ENCODE peak calls at places on chromosomes 7 and 10, in four cellular contexts. One of them, this sample, is unnamed.
A peak's percentile ranks its signal among the peaks of the same experiment; 100 is the strongest.

GRCh38 chr10:129525408-129525807 is 58.4 kb downstream of the MGMT start:
- DNase-seq in H1: no peak
- DNase-seq in K562: no peak
- DNase-seq in HepG2: no peak
- DNase-seq in this sample: no peak

GRCh38 chr10:44911951-44912350 is 814 bp downstream of the TMEM72 start:
- DNase-seq in H1: no peak
- DNase-seq in HepG2: no peak
- DNase-seq in K562: no peak
- DNase-seq in this sample: no peak

GRCh38 chr10:69504576-69505250 is 53.4 kb downstream of the TSPAN15 start:
- DNase-seq in HepG2: no peak
- DNase-seq in K562: no peak
- DNase-seq in H1: no peak
- DNase-seq in this sample: no peak

GRCh38 chr10:3323865-3324498 is 151.4 kb upstream of the PITRM1 start:
- DNase-seq in H1: no peak
- DNase-seq in HepG2: no peak
- DNase-seq in K562: no peak
- DNase-seq in this sample: no peak

GRCh38 chr7:55534262-55534915 is 37.9 kb downstream of the VOPP1 start:
- DNase-seq in H1: no peak
- DNase-seq in HepG2: peak; percentile 30
- DNase-seq in K562: no peak
- DNase-seq in this sample: no peak

GRCh38 chr10:120392671-120393079 is 64.4 kb upstream of the PLPP4 start:
- DNase-seq in H1: no peak
- DNase-seq in HepG2: no peak
- DNase-seq in K562: no peak
- DNase-seq in this sample: no peak

GRCh38 chr7:7702826-7703225 is 15.6 kb downstream of the RPA3 start:
- DNase-seq in HepG2: peak; percentile 8
- DNase-seq in K562: no peak
- DNase-seq in H1: no peak
- DNase-seq in this sample: no peak

GRCh38 chr10:61480226-61480625 is 27.0 kb upstream of the TMEM26 start:
- DNase-seq in H1: no peak
- DNase-seq in HepG2: no peak
- DNase-seq in K562: no peak
- DNase-seq in this sample: no peak

GRCh38 chr7:151757274-151757673 is 119.6 kb downstream of the PRKAG2 start:
- DNase-seq in K562: no peak
- DNase-seq in H1: no peak
- DNase-seq in HepG2: no peak
- DNase-seq in this sample: no peak

GRCh38 chr10:131814567-131815290 is 86.1 kb upstream of the PPP2R2D start:
- DNase-seq in HepG2: peak; percentile 24
- DNase-seq in H1: peak; percentile 45
- DNase-seq in K562: no peak
- DNase-seq in this sample: no peak

DNA sequence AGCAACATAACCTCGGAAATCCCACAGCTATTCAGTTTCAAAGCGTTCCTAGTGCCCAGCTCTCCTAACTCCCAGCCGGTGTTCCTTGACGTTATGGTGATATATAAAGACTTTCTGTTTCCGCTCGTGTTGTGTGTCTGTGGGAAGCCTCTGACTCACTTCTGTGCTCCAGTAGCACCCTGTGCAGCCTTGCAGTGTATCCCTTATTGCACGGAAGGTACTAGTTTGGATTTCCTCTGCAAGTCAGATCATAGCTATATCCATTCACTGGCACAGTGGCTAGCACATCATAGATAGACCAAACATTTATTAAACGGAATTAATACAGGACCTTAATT is 584 bp downstream of the ASAH2B start:
- DNase-seq in K562: peak; percentile 3
- DNase-seq in HepG2: peak; percentile 15
- DNase-seq in H1: no peak
- DNase-seq in this sample: peak; percentile 5
- TF ChIP-seq PHF8 in K562: no peak
- TF ChIP-seq PHF8 in HepG2: no peak
- TF ChIP-seq PHF8 in H1: no peak
- TF ChIP-seq PHF8 in this sample: no peak

DNA sequence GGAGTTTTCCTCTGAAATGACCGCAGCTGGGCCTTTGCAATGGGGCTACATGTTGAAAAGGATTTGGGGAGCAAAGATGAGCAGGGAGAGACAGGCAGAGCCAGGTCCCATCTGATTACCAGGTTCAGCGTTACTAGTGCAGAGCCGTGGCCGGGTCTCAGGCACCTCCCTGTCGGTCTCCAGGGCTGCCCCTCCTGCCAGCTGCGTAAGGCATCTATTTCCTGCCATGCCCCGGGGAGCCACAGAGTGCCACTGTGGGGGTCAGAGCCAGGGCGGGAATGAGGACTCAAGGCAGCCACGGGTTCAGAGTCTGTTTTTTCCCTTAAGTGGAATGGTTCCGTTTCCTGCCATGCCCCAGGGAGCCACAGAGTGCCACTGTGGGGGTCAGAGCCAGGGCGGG is 382.6 kb upstream of the SHH start:
- DNase-seq in H1: no peak
- DNase-seq in HepG2: no peak
- DNase-seq in K562: no peak
- DNase-seq in this sample: no peak
- TF ChIP-seq PHF8 in H1: no peak
- TF ChIP-seq PHF8 in HepG2: no peak
- TF ChIP-seq PHF8 in K562: no peak
- TF ChIP-seq PHF8 in this sample: no peak

GRCh38 chr10:114470956-114471905 is 66.9 kb upstream of the AFAP1L2 start:
- DNase-seq in HepG2: peak; percentile 65
- DNase-seq in K562: peak; percentile 60
- DNase-seq in H1: peak; percentile 58
- DNase-seq in this sample: peak; percentile 58

GRCh38 chr10:114471906-114472873 is 67.9 kb upstream of the AFAP1L2 start:
- DNase-seq in H1: peak; percentile 53
- DNase-seq in HepG2: peak; percentile 24
- DNase-seq in K562: no peak
- DNase-seq in this sample: no peak

GRCh38 chr10:114473776-114474175 is 69.5 kb upstream of the AFAP1L2 start:
- DNase-seq in K562: no peak
- DNase-seq in H1: no peak
- DNase-seq in HepG2: peak; percentile 67
- DNase-seq in this sample: no peak

GRCh38 chr10:114474989-114475388 is 70.7 kb upstream of the AFAP1L2 start:
- DNase-seq in K562: no peak
- DNase-seq in HepG2: no peak
- DNase-seq in H1: no peak
- DNase-seq in this sample: no peak

GRCh38 chr10:114472874-114473248 is 68.6 kb upstream of the AFAP1L2 start:
- DNase-seq in K562: no peak
- DNase-seq in H1: no peak
- DNase-seq in HepG2: no peak
- DNase-seq in this sample: no peak
- TF ChIP-seq PHF8 in K562: no peak
- TF ChIP-seq PHF8 in H1: no peak
- TF ChIP-seq PHF8 in HepG2: no peak
- TF ChIP-seq PHF8 in this sample: no peak

GRCh38 chr7:6171532-6172330 is 100.7 kb downstream of the CYTH3 start:
- DNase-seq in HepG2: no peak
- DNase-seq in K562: no peak
- DNase-seq in H1: peak; percentile 83
- DNase-seq in this sample: no peak
- TF ChIP-seq PHF8 in HepG2: no peak
- TF ChIP-seq PHF8 in K562: no peak
- TF ChIP-seq PHF8 in H1: no peak
- TF ChIP-seq PHF8 in this sample: no peak

DNA sequence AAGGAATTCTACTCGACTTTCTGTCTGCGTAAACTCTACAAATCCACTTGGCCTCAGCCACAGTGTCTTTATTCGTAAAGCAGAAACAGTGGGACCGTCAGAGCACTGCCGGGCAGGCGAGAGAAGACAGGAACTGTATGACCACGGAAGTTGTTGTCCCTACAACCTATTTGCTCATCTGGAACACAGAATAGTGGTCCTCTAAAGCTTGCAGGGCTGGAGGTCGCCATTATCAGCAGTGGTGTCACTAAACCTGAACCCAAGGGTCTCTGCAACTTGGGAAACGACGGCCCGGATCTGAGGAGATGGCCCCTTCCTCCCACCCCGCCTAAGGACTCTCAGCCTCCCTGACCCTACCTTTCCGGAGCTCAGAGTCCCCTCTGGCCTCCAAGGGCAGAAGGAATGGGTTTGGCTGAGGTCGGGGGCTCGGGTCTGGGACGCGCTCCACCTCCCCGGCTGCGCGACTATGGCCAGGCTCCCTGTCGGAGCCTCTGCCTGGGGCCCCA is 442 bp downstream of the STYXL1 start:
- DNase-seq in K562: no peak
- DNase-seq in HepG2: no peak
- DNase-seq in H1: no peak
- DNase-seq in this sample: no peak
- TF ChIP-seq PHF8 in K562: no peak
- TF ChIP-seq PHF8 in HepG2: no peak
- TF ChIP-seq PHF8 in H1: no peak
- TF ChIP-seq PHF8 in this sample: no peak

DNA sequence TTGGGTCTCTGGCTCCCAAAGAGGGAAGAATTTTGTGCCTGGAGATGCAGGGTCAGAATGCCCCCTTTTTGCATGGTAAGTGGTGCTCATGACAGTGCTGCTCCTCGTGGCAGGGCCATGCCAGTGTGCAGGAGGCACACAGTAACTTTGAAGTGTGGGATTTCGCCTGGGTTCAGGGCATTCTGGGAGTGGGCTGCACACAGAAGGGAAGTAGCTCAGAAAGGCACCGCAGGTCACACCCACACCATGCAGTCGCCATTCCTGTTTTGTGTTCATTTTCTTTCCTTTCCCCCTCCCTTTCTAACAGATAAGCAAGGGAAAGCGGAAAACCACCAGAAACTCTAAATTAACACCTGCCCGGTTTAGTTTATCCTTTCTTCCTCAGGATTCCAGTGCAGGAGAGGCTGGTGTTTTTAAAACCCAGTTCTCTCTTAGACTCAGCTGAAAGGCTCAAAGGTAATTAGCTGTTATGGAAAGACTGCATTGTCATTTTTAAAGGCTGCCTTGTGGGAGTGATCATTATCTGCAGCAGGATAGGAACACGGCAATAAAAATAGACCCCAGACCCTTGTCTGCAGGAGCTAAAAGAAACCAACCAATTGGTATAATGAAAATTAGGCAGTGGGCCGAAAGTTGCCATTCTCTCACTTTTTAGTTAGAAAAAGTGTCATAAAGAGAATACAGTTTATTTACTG is 50.2 kb downstream of the EEPD1 start:
- DNase-seq in HepG2: no peak
- DNase-seq in H1: no peak
- DNase-seq in K562: no peak
- DNase-seq in this sample: no peak
- TF ChIP-seq PHF8 in HepG2: no peak
- TF ChIP-seq PHF8 in H1: no peak
- TF ChIP-seq PHF8 in K562: no peak
- TF ChIP-seq PHF8 in this sample: no peak

GRCh38 chr10:12826800-12827372 is 174.6 kb downstream of the CCDC3 start:
- DNase-seq in H1: no peak
- DNase-seq in K562: no peak
- DNase-seq in HepG2: no peak
- DNase-seq in this sample: no peak
- TF ChIP-seq PHF8 in H1: no peak
- TF ChIP-seq PHF8 in K562: no peak
- TF ChIP-seq PHF8 in HepG2: no peak
- TF ChIP-seq PHF8 in this sample: no peak